ENCODE peak calls at places on chromosomes 12 and 14, in five cellular contexts. G is GM23338, E is astrocyte, J is transverse colon, L is ovary. D is an unnamed sample. For H3K4me1, the result is how much of the 10 kb centered on the place peaks cover.

GRCh38 chr12:575948-576612 is 87.2 kb downstream of the NINJ2 start:
- DNase-seq in J (peak), L (peak), G (peak), E (no peak), D (peak)

GRCh38 chr14:30861200-30861599 is 13.2 kb upstream of the COCH start:
- DNase-seq in G (no peak), E (no peak), J (no peak), L (no peak), D (no peak)

GRCh38 chr12:131091976-131092691 is 138.4 kb downstream of the ADGRD1 start:
- DNase-seq in E (no peak), L (no peak), J (peak), G (no peak), D (peak)

GRCh38 chr12:62689042-62689839 is 222.6 kb downstream of the MON2 start:
- DNase-seq in G (no peak), E (peak), L (no peak), J (no peak), D (no peak)

GRCh38 chr14:32561520-32561919 is 232.4 kb downstream of the AKAP6 start:
- DNase-seq in J (no peak), E (peak), G (peak), L (no peak), D (no peak)

GRCh38 chr12:85076688-85077430 is 40.7 kb downstream of the LRRIQ1 start:
- DNase-seq in G (peak), L (no peak), E (peak), J (no peak), D (no peak)

GRCh38 chr12:124565656-124566180 is 1.7 kb downstream of the NCOR2 start:
- DNase-seq in J (no peak), E (no peak), L (peak), G (no peak), D (no peak)

GRCh38 chr12:39764944-39765560 is 145.4 kb upstream of the ABCD2 start:
- DNase-seq in G (peak), L (no peak), J (no peak), E (peak), D (peak)

GRCh38 chr14:56490379-56490778 is 89.2 kb upstream of the TMEM260 start:
- DNase-seq in E (peak), L (no peak), G (peak), J (no peak), D (no peak)

GRCh38 chr14:72830786-72831583 is 62.9 kb downstream of the DPF3 start:
- DNase-seq in G (peak), E (no peak), J (peak), L (peak), D (no peak)

GRCh38 chr12:100348657-100349454 is 8.0 kb upstream of the SLC17A8 start:
- DNase-seq in G (peak), L (no peak), E (peak), J (no peak), D (peak)

GRCh38 chr14:52272375-52272774 is 4.9 kb downstream of the PTGDR start:
- DNase-seq in L (no peak), J (peak), E (no peak), G (peak), D (peak)

GRCh38 chr12:65656904-65657351 is 167.4 kb upstream of the HMGA2 start:
- DNase-seq in L (no peak), G (no peak), E (peak), J (no peak), D (no peak)

GRCh38 chr12:52673216-52673615 is 7.0 kb downstream of the KRT1 start:
- DNase-seq in E (peak), L (no peak), J (no peak), G (no peak), D (peak)

GRCh38 chr12:113862570-113863454 is 103.3 kb downstream of the RBM19 start:
- DNase-seq in E (peak), L (no peak), G (peak), J (no peak), D (no peak)

GRCh38 chr14:30223966-30224365 is 296.3 kb upstream of the PRKD1 start:
- DNase-seq in J (no peak), G (no peak), E (no peak), L (no peak), D (no peak)

GRCh38 chr14:85764809-85765208 is 234.9 kb downstream of the FLRT2 start:
- DNase-seq in J (no peak), G (no peak), E (peak), L (no peak), D (no peak)

GRCh38 chr14:104113631-104114420 is 24.6 kb upstream of the KIF26A start:
- DNase-seq in E (no peak), L (peak), G (no peak), J (no peak), D (peak)

GRCh38 chr14:98218213-98218612 is 1053.8 kb downstream of the BCL11B start:
- DNase-seq in J (no peak), L (no peak), G (no peak), E (no peak), D (no peak)

GRCh38 chr12:18747960-18748359 is 10.0 kb downstream of the CAPZA3 start:
- DNase-seq in J (no peak), E (peak), G (peak), L (no peak), D (no peak)

GRCh38 chr12:25397001-25397400 is 146.3 kb upstream of the KRAS start:
- DNase-seq in E (no peak), J (no peak), G (no peak), L (no peak), D (no peak)

GRCh38 chr12:89276860-89277259 is 75.4 kb downstream of the DUSP6 start:
- DNase-seq in J (no peak), E (no peak), G (no peak), L (no peak), D (no peak)

GRCh38 chr12:25959069-25959961 is 833 bp downstream of the RASSF8 start:
- DNase-seq in G (peak), J (peak), E (peak), L (peak), D (peak)

GRCh38 chr12:11822071-11822818 is 172.8 kb downstream of the ETV6 start:
- DNase-seq in J (peak), G (no peak), L (no peak), E (peak), D (no peak)

GRCh38 chr12:129693731-129694130 is 210.1 kb downstream of the TMEM132D start:
- DNase-seq in L (no peak), G (no peak), J (no peak), E (no peak), D (no peak)

GRCh38 chr12:49763006-49763591 is 21.7 kb downstream of the TMBIM6 start:
- DNase-seq in E (no peak), G (peak), J (peak), L (peak), D (peak)
- H3K4me3 ChIP-seq in E (no peak), G (no peak), J (no peak), L (no peak), D (no peak)

GRCh38 chr14:59305836-59306555 is 117.5 kb downstream of the DAAM1 start:
- DNase-seq in J (no peak), G (no peak), E (peak), L (no peak), D (no peak)
- H3K4me1 ChIP-seq in J (under half), G (under half), E (under half), L (under half), D (under half)

DNA sequence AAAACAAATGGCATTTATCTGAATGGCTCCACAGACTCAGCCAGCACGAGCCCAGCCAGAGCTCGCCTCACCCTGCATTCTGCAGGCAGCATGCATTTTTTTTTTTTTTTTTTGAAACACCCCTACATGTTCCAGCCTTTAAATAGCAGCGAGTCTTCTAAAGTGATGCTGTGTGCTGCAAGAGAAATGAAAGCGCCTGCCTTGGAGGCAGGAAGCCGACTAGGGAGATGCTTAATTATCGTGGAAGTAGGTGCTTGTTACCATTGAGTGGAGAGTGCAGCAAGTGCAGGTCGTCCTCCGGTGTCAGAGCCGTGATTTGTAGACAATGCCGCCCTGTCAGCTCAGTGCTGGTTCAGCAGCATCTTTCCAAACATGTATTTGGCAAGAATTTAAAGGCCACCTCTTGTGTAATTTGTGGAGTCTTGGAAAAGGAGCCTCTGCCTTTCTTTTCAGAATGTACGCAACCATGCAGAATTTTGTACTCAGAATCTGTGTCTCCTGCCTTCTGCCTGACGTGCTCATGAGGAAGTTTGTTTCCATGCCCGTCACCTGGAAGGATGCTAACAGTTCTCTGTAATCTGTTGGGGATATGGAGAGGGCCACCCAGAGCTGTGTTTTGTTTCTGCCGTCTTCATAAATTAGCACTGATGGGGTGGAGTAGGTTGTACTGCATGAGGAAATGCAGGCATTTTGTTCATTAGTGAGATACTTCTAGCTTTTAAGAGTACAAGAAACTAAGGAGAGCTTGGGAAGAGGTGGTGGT is 345.9 kb upstream of the RGS6 start:
- DNase-seq in E (peak), L (peak), G (peak), J (no peak), D (no peak)
- H3K4me3 ChIP-seq in E (peak), L (no peak), G (no peak), J (peak), D (no peak)

GRCh38 chr12:27292718-27293117 is 39.9 kb upstream of the BMAL2 start:
- DNase-seq in G (no peak), L (no peak), E (no peak), J (no peak), D (no peak)

GRCh38 chr12:27293463-27293862 is 39.2 kb upstream of the BMAL2 start:
- DNase-seq in G (no peak), J (peak), E (peak), L (no peak), D (no peak)

GRCh38 chr12:27290501-27291168 is 42.0 kb upstream of the BMAL2 start:
- DNase-seq in G (no peak), J (no peak), L (no peak), E (no peak), D (no peak)

GRCh38 chr12:27289414-27289813 is 43.2 kb upstream of the BMAL2 start:
- DNase-seq in E (peak), J (no peak), L (no peak), G (no peak), D (no peak)

GRCh38 chr12:27291862-27292261 is 40.8 kb upstream of the BMAL2 start:
- DNase-seq in J (no peak), G (no peak), L (no peak), E (peak), D (no peak)
- H3K4me1 ChIP-seq in J (under half), G (half or more), L (under half), E (under half), D (under half)

DNA sequence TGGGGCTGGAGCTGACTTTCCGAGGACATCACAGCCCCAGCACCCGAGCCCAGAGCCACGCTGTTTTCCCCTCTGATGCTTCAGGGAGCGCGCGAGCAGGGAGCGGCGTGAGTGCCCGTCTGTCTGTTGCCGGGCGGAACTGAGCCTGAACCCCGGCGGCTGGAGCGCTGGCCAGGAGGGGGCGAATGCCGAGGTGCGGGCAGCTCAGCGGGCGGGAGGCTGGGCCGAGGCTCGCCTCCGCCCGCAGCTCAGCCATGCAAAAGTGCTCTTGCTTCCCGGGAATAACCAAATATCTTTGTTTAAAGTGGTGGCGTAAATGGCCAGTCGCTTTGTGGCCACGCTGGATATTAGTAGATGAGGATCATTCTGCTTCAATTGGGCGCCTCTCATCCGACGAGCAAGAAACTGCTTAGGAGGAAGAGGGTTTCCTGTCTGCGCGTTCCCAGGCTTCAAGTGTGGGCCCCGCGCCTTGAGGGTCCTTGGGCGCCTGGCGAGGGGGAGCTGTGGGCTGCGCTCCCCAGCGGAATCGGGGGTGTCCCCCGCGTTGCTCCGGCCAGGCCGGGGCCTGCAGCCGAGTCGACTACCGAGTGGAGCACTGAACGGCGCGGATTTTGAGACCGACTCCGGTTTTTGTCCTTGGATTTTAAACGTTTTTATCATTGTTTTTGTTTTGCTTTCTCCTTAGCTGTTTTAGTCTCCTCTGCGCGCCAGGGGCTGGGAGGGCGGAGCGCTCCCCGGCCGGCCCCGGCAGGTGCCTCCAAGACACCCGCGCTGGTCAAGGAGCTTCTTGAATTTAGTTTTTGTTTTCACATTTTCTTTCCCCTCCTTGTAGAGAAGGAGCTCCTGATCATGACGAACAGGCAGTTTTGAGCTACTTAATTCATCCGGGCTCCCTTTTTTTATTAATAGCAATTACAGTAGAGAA is 831 bp upstream of the NKX2-1 start:
- DNase-seq in L (no peak), E (no peak), J (peak), G (peak), D (peak)
- H3K4me3 ChIP-seq in L (no peak), E (peak), J (peak), G (peak), D (peak)

DNA sequence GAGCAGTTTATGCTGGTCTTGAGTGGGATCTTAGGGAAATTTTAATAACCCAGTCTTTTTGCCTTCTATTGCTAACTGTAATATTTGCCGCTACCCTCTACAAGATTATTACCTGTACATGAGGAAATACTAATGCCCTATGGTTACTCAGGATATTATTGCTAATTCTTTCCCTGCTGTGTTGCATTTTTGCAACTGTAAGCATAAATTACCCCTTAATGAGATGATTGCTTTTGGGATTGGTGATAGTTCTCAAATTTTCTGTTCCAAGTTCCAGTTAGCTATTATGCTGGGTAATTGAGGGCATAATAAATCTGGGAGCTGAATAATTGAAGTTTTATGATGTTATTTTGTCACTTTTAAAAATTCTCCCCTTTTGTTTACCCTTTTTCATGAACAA is 22.0 kb downstream of the ATF7IP start:
- DNase-seq in J (no peak), E (no peak), L (no peak), G (no peak), D (no peak)
- H3K4me1 ChIP-seq in J (under half), E (under half), L (under half), G (half or more), D (under half)

GRCh38 chr12:120538281-120539156 is 4.4 kb downstream of the RNF10 start:
- DNase-seq in J (peak), E (peak), G (no peak), L (peak), D (no peak)
- H3K4me3 ChIP-seq in J (no peak), E (peak), G (peak), L (no peak), D (no peak)

GRCh38 chr12:38746744-38747143 is 158.6 kb downstream of the CPNE8 start:
- DNase-seq in L (no peak), G (no peak), J (no peak), E (no peak), D (no peak)

GRCh38 chr12:38744056-38744455 is 161.3 kb downstream of the CPNE8 start:
- DNase-seq in J (no peak), L (no peak), E (peak), G (no peak), D (no peak)

DNA sequence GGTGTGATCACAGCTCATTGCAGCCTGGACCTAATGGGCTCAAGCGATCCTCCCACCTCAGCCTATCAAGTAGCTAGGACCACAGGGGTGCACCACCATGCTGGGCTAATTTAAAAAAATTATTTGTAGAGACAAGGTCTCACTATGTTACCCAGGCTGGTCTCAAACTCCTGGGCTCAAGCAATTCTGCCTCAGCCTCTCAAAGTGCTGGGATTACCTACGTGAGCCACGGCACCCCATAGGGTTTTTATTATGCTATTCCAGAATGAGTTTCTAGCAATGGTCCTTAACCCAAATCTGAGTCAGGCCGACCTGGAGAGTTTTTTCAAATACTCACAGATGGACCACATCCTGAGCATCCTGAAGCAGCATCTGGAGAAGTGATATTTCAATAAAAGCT is 159.8 kb downstream of the CPNE8 start:
- DNase-seq in L (no peak), G (peak), E (no peak), J (no peak), D (no peak)
- H3K4me1 ChIP-seq in L (under half), G (under half), E (under half), J (under half), D (under half)

DNA sequence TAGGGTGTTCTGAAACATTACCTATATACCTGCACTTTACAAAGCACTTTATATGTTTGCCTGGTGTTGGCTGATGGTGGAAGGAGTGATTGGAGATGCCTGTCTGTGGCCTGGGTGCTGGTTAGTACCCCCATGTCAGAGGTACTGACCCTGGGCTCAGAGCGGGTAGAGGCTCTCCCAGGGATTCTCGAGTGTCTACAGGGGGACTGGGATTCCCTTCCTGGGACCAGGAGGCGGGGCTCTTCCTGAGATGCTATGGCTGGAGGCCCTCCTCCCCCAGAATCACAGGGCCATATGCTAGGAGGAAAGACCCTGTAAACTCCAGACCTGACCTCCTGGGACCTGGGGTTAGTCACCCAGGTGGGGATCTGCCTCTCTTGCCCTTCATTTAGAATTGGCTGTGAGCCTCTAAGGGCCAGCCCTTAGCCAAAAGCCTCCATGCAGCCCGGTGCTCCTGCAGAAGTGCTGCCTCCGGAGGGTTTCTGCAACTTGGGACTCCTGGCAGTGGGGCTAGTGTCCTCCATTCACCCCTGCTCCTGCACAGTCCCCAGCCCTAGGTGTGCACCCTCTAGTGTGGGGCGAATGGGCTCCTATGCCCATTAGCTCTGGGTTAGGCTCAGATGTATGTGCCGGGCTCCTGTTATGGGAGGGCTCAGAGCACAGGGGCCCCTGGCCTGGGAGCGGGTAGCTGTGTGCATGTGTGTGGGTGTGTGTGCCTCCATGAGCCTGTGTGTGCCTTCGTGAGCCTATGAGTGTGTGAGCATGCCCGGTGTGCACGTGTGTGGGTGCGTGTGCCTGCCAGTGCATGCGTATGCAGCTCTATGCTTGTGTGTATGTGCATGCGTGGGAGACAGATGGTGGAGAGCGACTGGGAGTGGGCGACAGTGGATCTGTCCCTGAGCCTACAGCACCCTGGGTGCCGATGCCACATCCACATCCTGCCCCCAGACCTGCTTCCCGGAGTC is 36.6 kb downstream of the RTL1 start:
- DNase-seq in J (no peak), L (peak), G (no peak), E (no peak), D (no peak)
- H3K4me3 ChIP-seq in J (no peak), L (no peak), G (no peak), E (no peak), D (no peak)